ENCODE peak calls at places on chromosomes 6 and 20, in four cellular contexts. One of them, this sample, is unnamed.

GRCh38 chr20:43825635-43826034 is 89.0 kb upstream of the TOX2 start:
- DNase-seq in CD8-positive, alpha-beta T cell: no peak
- DNase-seq in IMR-90: no peak
- DNase-seq in cardiac muscle cell: no peak
- DNase-seq in this sample: no peak

GRCh38 chr6:11852061-11852619 is 73.5 kb upstream of the ADTRP start:
- DNase-seq in CD8-positive, alpha-beta T cell: no peak
- DNase-seq in cardiac muscle cell: no peak
- DNase-seq in IMR-90: no peak
- DNase-seq in this sample: no peak

GRCh38 chr6:142013286-142013685 is 119.4 kb upstream of the GJE1 start:
- DNase-seq in CD8-positive, alpha-beta T cell: no peak
- DNase-seq in cardiac muscle cell: no peak
- DNase-seq in IMR-90: peak; percentile 92
- DNase-seq in this sample: no peak

GRCh38 chr20:62370115-62370806 is 3.1 kb upstream of the LAMA5 start:
- DNase-seq in IMR-90: peak; percentile 79
- DNase-seq in CD8-positive, alpha-beta T cell: no peak
- DNase-seq in cardiac muscle cell: no peak
- DNase-seq in this sample: no peak

GRCh38 chr6:126811307-126811706 is 307.2 kb upstream of the RSPO3 start:
- DNase-seq in IMR-90: peak; percentile 52
- DNase-seq in CD8-positive, alpha-beta T cell: no peak
- DNase-seq in cardiac muscle cell: no peak
- DNase-seq in this sample: no peak

GRCh38 chr20:2051920-2052319 is 49.7 kb upstream of the STK35 start:
- DNase-seq in CD8-positive, alpha-beta T cell: no peak
- DNase-seq in cardiac muscle cell: no peak
- DNase-seq in IMR-90: no peak
- DNase-seq in this sample: no peak

GRCh38 chr20:58293453-58293852 is 16.1 kb upstream of the RAB22A start:
- DNase-seq in cardiac muscle cell: peak; percentile 71
- DNase-seq in IMR-90: no peak
- DNase-seq in CD8-positive, alpha-beta T cell: no peak
- DNase-seq in this sample: no peak

GRCh38 chr6:129211626-129212025 is 328.7 kb downstream of the LAMA2 start:
- DNase-seq in CD8-positive, alpha-beta T cell: no peak
- DNase-seq in cardiac muscle cell: no peak
- DNase-seq in IMR-90: no peak
- DNase-seq in this sample: no peak

GRCh38 chr20:8299921-8300320 is 167.9 kb downstream of the PLCB1 start:
- DNase-seq in IMR-90: peak; percentile 81
- DNase-seq in cardiac muscle cell: no peak
- DNase-seq in CD8-positive, alpha-beta T cell: no peak
- DNase-seq in this sample: no peak

GRCh38 chr20:645318-646106 is 7.5 kb downstream of the SRXN1 start:
- DNase-seq in CD8-positive, alpha-beta T cell: peak; percentile 31
- DNase-seq in IMR-90: peak; percentile 57
- DNase-seq in cardiac muscle cell: peak; percentile 77
- DNase-seq in this sample: peak; percentile 53

GRCh38 chr6:3867616-3868502 is 18.7 kb downstream of the FAM50B start:
- DNase-seq in cardiac muscle cell: no peak
- DNase-seq in CD8-positive, alpha-beta T cell: no peak
- DNase-seq in IMR-90: peak; percentile 64
- DNase-seq in this sample: peak; percentile 19

GRCh38 chr6:163404825-163405265 is 9.7 kb upstream of the QKI start:
- DNase-seq in IMR-90: no peak
- DNase-seq in cardiac muscle cell: peak; percentile 35
- DNase-seq in CD8-positive, alpha-beta T cell: no peak
- DNase-seq in this sample: no peak

GRCh38 chr20:63219866-63220521 is 4.1 kb upstream of the YTHDF1 start:
- DNase-seq in IMR-90: no peak
- DNase-seq in cardiac muscle cell: no peak
- DNase-seq in CD8-positive, alpha-beta T cell: no peak
- DNase-seq in this sample: no peak

GRCh38 chr6:63637865-63638445 is 2.4 kb downstream of the PHF3 start:
- DNase-seq in cardiac muscle cell: no peak
- DNase-seq in CD8-positive, alpha-beta T cell: no peak
- DNase-seq in IMR-90: no peak
- DNase-seq in this sample: no peak

GRCh38 chr6:43391448-43392031 is 22.1 kb upstream of the ZNF318 start:
- DNase-seq in CD8-positive, alpha-beta T cell: peak; percentile 13
- DNase-seq in IMR-90: no peak
- DNase-seq in cardiac muscle cell: no peak
- DNase-seq in this sample: peak; percentile 29

GRCh38 chr6:37131104-37131959 is 38.6 kb upstream of the PIM1 start:
- DNase-seq in IMR-90: no peak
- DNase-seq in cardiac muscle cell: peak; percentile 37
- DNase-seq in CD8-positive, alpha-beta T cell: no peak
- DNase-seq in this sample: no peak

GRCh38 chr20:63017076-63017825 is 10.5 kb upstream of the BHLHE23 start:
- DNase-seq in IMR-90: no peak
- DNase-seq in CD8-positive, alpha-beta T cell: no peak
- DNase-seq in cardiac muscle cell: no peak
- DNase-seq in this sample: no peak

GRCh38 chr6:79635179-79635578 is 4.0 kb downstream of the SH3BGRL2 start:
- DNase-seq in IMR-90: peak; percentile 65
- DNase-seq in cardiac muscle cell: no peak
- DNase-seq in CD8-positive, alpha-beta T cell: no peak
- DNase-seq in this sample: no peak

GRCh38 chr20:32050851-32051556 is 1.0 kb upstream of the HCK start:
- DNase-seq in cardiac muscle cell: no peak
- DNase-seq in CD8-positive, alpha-beta T cell: no peak
- DNase-seq in IMR-90: no peak
- DNase-seq in this sample: no peak

GRCh38 chr20:56826971-56827645 is 198.0 kb downstream of the TFAP2C start:
- DNase-seq in cardiac muscle cell: no peak
- DNase-seq in IMR-90: no peak
- DNase-seq in CD8-positive, alpha-beta T cell: no peak
- DNase-seq in this sample: no peak

GRCh38 chr6:128516514-128516898 is 3.9 kb downstream of the PTPRK start:
- DNase-seq in CD8-positive, alpha-beta T cell: no peak
- DNase-seq in cardiac muscle cell: no peak
- DNase-seq in IMR-90: peak; percentile 48
- DNase-seq in this sample: no peak

GRCh38 chr20:35662541-35662940 is 2.2 kb downstream of the CPNE1 start:
- DNase-seq in cardiac muscle cell: no peak
- DNase-seq in CD8-positive, alpha-beta T cell: no peak
- DNase-seq in IMR-90: no peak
- DNase-seq in this sample: no peak

GRCh38 chr6:43803055-43803782 is 33.2 kb downstream of the VEGFA start:
- DNase-seq in IMR-90: no peak
- DNase-seq in CD8-positive, alpha-beta T cell: no peak
- DNase-seq in cardiac muscle cell: no peak
- DNase-seq in this sample: no peak

GRCh38 chr6:44053106-44053756 is 74.0 kb downstream of the MRPL14 start:
- DNase-seq in CD8-positive, alpha-beta T cell: no peak
- DNase-seq in cardiac muscle cell: no peak
- DNase-seq in IMR-90: no peak
- DNase-seq in this sample: no peak

GRCh38 chr6:24574809-24575208 is 71.2 kb downstream of the KIAA0319 start:
- DNase-seq in IMR-90: no peak
- DNase-seq in CD8-positive, alpha-beta T cell: no peak
- DNase-seq in cardiac muscle cell: no peak
- DNase-seq in this sample: no peak

GRCh38 chr6:82396964-82397761 is 33.5 kb downstream of the TPBG start:
- DNase-seq in IMR-90: peak; percentile 98
- DNase-seq in CD8-positive, alpha-beta T cell: no peak
- DNase-seq in cardiac muscle cell: no peak
- DNase-seq in this sample: no peak

GRCh38 chr6:108453601-108454157 is 107.0 kb upstream of the FOXO3 start:
- DNase-seq in IMR-90: peak; percentile 78
- DNase-seq in CD8-positive, alpha-beta T cell: no peak
- DNase-seq in cardiac muscle cell: no peak
- DNase-seq in this sample: no peak

GRCh38 chr20:62642666-62643520 is 590 bp downstream of the SLCO4A1 start:
- DNase-seq in cardiac muscle cell: peak; percentile 40
- DNase-seq in CD8-positive, alpha-beta T cell: no peak
- DNase-seq in IMR-90: peak; percentile 4
- DNase-seq in this sample: peak; percentile 56

GRCh38 chr6:150297327-150298028 is 71.3 kb upstream of the IYD start:
- DNase-seq in cardiac muscle cell: no peak
- DNase-seq in CD8-positive, alpha-beta T cell: no peak
- DNase-seq in IMR-90: no peak
- DNase-seq in this sample: no peak

GRCh38 chr6:87968435-87969278 is 79.0 kb upstream of the SPACA1 start:
- DNase-seq in CD8-positive, alpha-beta T cell: no peak
- DNase-seq in IMR-90: no peak
- DNase-seq in cardiac muscle cell: peak; percentile 56
- DNase-seq in this sample: no peak

GRCh38 chr20:59253779-59254319 is 46.6 kb upstream of the EDN3 start:
- DNase-seq in IMR-90: no peak
- DNase-seq in cardiac muscle cell: no peak
- DNase-seq in CD8-positive, alpha-beta T cell: no peak
- DNase-seq in this sample: peak; percentile 10

GRCh38 chr6:105320766-105321165 is 82.1 kb downstream of the PREP start:
- DNase-seq in cardiac muscle cell: no peak
- DNase-seq in CD8-positive, alpha-beta T cell: no peak
- DNase-seq in IMR-90: no peak
- DNase-seq in this sample: no peak

GRCh38 chr6:21840428-21840827 is 246.9 kb downstream of the SOX4 start:
- DNase-seq in cardiac muscle cell: no peak
- DNase-seq in IMR-90: peak; percentile 78
- DNase-seq in CD8-positive, alpha-beta T cell: no peak
- DNase-seq in this sample: no peak

DNA sequence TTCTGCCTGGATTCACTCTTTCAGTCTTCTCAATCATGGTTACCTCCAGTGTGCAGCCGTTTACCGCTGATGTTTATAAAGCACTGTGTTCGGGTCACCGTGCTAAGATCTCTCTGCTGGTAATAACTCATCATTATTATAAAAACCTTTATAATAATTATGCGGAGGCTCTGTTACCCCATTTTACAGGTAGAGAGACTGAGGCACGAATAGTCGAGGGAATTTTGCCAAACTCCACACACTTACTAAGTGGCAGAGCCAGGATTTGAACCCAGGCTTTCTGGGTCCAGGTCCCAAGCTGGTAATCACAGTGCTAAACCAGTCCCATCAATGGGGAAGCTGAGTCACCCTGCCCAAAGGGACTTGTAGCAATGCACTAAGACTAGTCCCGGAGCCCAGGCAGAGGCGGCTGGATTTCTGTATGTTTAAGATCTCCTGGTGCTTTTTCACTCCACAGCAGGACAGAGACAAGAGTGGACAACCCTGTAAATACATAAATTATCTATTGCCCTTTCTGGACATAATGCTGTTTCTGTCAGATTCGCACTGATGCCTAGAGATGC is 48.1 kb downstream of the SYNJ2 start:
- DNase-seq in CD8-positive, alpha-beta T cell: no peak
- DNase-seq in cardiac muscle cell: no peak
- DNase-seq in IMR-90: no peak
- DNase-seq in this sample: no peak
- H3K4me1 ChIP-seq in CD8-positive, alpha-beta T cell: peaks cover 41% of the 10 kb centered on the region
- H3K4me1 ChIP-seq in cardiac muscle cell: no peaks in the 10 kb centered on the region
- H3K4me1 ChIP-seq in IMR-90: peaks cover 56% of the 10 kb centered on the region
- H3K4me1 ChIP-seq in this sample: peaks cover 28% of the 10 kb centered on the region

DNA sequence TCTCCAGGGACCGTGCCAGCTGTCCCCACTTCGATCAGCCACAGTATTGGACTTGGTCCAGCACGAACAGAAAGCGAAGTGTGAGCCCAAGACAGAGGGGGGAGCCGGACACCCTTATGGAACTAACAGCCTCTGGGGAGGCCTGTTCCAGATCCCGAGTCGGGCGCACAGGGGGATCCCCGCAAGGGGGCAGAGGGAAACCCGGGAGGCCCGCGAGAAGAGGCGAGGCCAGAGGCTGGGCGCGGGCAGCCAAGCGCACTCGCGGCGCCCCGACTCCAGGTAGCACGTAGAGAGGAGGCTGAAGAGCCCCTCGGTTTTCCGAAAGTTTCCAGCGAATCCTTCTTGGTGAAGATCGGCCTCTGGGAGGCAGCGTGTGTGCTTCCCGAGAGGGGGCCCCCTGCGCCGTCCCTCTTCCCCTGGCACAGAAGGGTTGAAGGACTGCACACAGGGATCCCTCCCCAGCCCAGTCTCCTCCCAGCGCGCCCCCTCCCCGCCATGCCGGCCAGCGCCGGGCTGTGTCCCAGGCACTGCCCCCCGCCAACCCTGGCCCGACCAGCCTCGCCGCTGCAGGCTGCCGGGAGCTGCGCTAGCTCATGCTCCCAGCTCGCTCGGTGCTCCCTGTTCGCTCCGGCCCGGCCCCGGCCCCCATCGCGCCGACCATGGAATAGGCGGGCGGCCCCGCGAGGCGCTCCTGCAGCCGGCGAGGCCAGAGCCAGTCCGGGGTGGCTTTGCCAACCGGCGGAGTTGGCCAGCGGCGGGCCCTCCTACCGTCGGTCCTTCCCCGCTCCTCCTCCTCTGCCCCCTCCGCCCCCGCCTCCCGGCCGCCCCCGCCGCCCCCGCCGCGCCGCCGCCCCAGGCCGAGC is 550 bp upstream of the SLC24A3 start:
- DNase-seq in IMR-90: no peak
- DNase-seq in CD8-positive, alpha-beta T cell: no peak
- DNase-seq in cardiac muscle cell: peak; percentile 59
- DNase-seq in this sample: no peak
- H3K27ac ChIP-seq in IMR-90: no peak overlapping the region
- H3K27ac ChIP-seq in CD8-positive, alpha-beta T cell: no peak overlapping the region
- H3K27ac ChIP-seq in cardiac muscle cell: no peak overlapping the region
- H3K27ac ChIP-seq in this sample: no peak overlapping the region

GRCh38 chr6:137210903-137211302 is 8.3 kb downstream of the IFNGR1 start:
- DNase-seq in IMR-90: peak; percentile 14
- DNase-seq in cardiac muscle cell: no peak
- DNase-seq in CD8-positive, alpha-beta T cell: no peak
- DNase-seq in this sample: no peak

GRCh38 chr6:137203256-137203655 is 15.9 kb downstream of the IFNGR1 start:
- DNase-seq in CD8-positive, alpha-beta T cell: no peak
- DNase-seq in IMR-90: no peak
- DNase-seq in cardiac muscle cell: no peak
- DNase-seq in this sample: no peak

GRCh38 chr6:137211910-137212309 is 7.3 kb downstream of the IFNGR1 start:
- DNase-seq in CD8-positive, alpha-beta T cell: no peak
- DNase-seq in IMR-90: no peak
- DNase-seq in cardiac muscle cell: no peak
- DNase-seq in this sample: no peak

GRCh38 chr6:137206562-137206961 is 12.6 kb downstream of the IFNGR1 start:
- DNase-seq in CD8-positive, alpha-beta T cell: no peak
- DNase-seq in IMR-90: no peak
- DNase-seq in cardiac muscle cell: no peak
- DNase-seq in this sample: no peak

GRCh38 chr6:137208279-137208678 is 10.9 kb downstream of the IFNGR1 start:
- DNase-seq in CD8-positive, alpha-beta T cell: no peak
- DNase-seq in IMR-90: no peak
- DNase-seq in cardiac muscle cell: no peak
- DNase-seq in this sample: no peak
- H3K4me1 ChIP-seq in CD8-positive, alpha-beta T cell: peaks cover under 1% of the 10 kb centered on the region
- H3K4me1 ChIP-seq in IMR-90: no peaks in the 10 kb centered on the region
- H3K4me1 ChIP-seq in cardiac muscle cell: no peaks in the 10 kb centered on the region
- H3K4me1 ChIP-seq in this sample: peaks cover 5% of the 10 kb centered on the region

DNA sequence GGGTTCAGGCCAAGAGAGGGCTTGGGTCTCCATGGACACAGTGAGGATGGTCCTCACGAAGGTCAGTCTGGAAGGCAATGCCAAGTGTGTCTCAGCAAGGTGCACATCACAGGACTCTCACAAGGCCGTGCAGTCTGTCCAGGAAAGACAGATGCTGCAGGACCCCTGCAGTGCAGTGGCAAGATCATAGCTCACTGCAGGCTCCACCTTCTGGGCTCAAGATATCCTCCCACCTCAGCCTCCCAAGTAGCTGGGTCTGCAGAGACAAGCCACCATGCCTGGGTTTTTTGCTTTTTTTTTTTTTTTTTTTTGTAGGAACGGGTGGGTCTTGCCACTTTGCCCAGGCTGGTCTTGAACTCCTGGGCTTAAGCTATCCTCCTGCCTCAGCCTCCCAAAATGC is 26.4 kb downstream of the ZMYND8 start:
- DNase-seq in cardiac muscle cell: no peak
- DNase-seq in IMR-90: no peak
- DNase-seq in CD8-positive, alpha-beta T cell: no peak
- DNase-seq in this sample: no peak
- H3K27ac ChIP-seq in cardiac muscle cell: peak overlapping the region; percentile 82
- H3K27ac ChIP-seq in IMR-90: no peak overlapping the region
- H3K27ac ChIP-seq in CD8-positive, alpha-beta T cell: no peak overlapping the region
- H3K27ac ChIP-seq in this sample: no peak overlapping the region